ENCODE peak calls at places on chromosomes 12 and 14, in six cellular contexts. Y, J, N, A, F and L are unnamed samples.

GRCh38 chr12:59084758-59085383 is 164.6 kb upstream of the LRIG3 start:
- DNase-seq in A (no peak), Y (peak), F (no peak), N (no peak), J (peak), L (peak)

GRCh38 chr12:40829738-40830144 is 137.5 kb downstream of the CNTN1 start:
- DNase-seq in Y (peak), N (no peak), A (no peak), F (no peak), J (peak), L (no peak)

GRCh38 chr12:53696285-53696654 is 20.4 kb upstream of the ATP5MC2 start:
- DNase-seq in F (peak), A (no peak), J (peak), N (no peak), Y (peak), L (peak)

GRCh38 chr14:46574236-46574970 is 77.2 kb downstream of the RPL10L start:
- DNase-seq in N (no peak), F (no peak), Y (peak), J (peak), A (no peak), L (no peak)

GRCh38 chr12:9064815-9065606 is 50.7 kb downstream of the A2M start:
- DNase-seq in Y (peak), J (peak), F (peak), A (peak), N (peak), L (peak)

GRCh38 chr14:22812744-22813143 is 2.5 kb downstream of the SLC7A7 start:
- DNase-seq in F (no peak), A (peak), N (no peak), Y (no peak), J (no peak), L (no peak)

GRCh38 chr12:116559330-116560080 is at the start of gene MAP1LC3B2:
- DNase-seq in N (no peak), A (peak), Y (peak), F (peak), J (peak), L (no peak)

GRCh38 chr14:76919811-76920571 is 93.8 kb downstream of the LRRC74A start:
- DNase-seq in Y (peak), N (no peak), F (peak), A (no peak), J (peak), L (no peak)

GRCh38 chr12:13487326-13487725 is 290.8 kb downstream of the EMP1 start:
- DNase-seq in Y (no peak), J (no peak), A (no peak), F (no peak), N (no peak), L (no peak)

GRCh38 chr14:51006781-51007211 is 62.5 kb upstream of the PYGL start:
- DNase-seq in Y (peak), A (no peak), N (no peak), J (peak), F (peak), L (no peak)

GRCh38 chr12:47458273-47458672 is 247.6 kb downstream of the RPAP3 start:
- DNase-seq in J (peak), Y (no peak), F (peak), A (no peak), N (no peak), L (no peak)

GRCh38 chr14:103749452-103749851 is 33.8 kb downstream of the ZFYVE21 start:
- DNase-seq in J (no peak), A (no peak), N (no peak), Y (no peak), F (no peak), L (no peak)

GRCh38 chr14:103749860-103750259 is 34.2 kb downstream of the ZFYVE21 start:
- DNase-seq in N (no peak), A (no peak), Y (no peak), J (no peak), F (no peak), L (no peak)

GRCh38 chr14:103745424-103745823 is 29.8 kb downstream of the ZFYVE21 start:
- DNase-seq in Y (no peak), N (no peak), F (no peak), A (no peak), J (no peak), L (no peak)

GRCh38 chr14:103746706-103747105 is 31.1 kb downstream of the ZFYVE21 start:
- DNase-seq in N (no peak), F (no peak), Y (peak), A (no peak), J (peak), L (no peak)

DNA sequence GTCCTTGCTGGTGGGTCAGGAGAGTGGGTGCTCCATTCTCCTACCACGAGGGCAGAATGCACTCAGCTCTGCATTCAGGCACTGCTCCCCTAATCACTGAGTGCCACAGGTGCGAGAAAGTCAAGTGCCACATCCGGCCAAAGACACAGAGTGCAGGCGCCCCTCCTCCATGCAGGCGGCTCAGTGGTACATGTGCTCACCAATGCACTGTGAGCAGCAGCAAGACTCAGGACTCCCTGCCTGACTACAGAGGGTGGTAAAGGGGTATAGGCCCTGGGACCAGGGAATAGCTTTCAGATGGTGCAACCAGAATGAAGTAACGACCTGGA is 32.9 kb downstream of the ZFYVE21 start:
- DNase-seq in F (no peak), N (no peak), A (no peak), J (no peak), Y (no peak), L (no peak)
- TF ChIP-seq CTCF in F (no peak), N (no peak), A (no peak), J (no peak), Y (no peak), L (no peak)

DNA sequence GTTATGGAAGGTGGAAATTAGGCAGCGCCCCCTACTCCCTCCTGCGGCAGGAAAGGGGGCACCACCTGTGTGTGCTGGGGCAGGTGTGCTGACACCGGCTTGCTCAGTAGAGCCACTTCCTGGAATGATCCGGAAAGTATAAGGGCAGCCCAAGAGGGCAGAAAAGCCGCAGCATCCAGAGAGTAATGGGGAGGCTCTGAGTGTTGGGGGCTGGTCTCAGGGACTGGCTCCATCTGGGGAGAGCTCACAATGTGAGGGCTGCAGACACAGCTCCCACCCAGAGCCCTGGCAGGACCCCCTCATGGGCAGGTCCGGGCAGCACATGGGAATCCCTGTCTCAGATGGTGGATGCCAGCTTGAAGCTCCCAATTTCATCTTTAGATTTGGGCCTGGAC is 187.6 kb upstream of the C14orf180 start:
- DNase-seq in F (no peak), J (no peak), A (peak), Y (no peak), N (no peak), L (no peak)
- TF ChIP-seq CTCF in F (no peak), J (no peak), A (no peak), Y (no peak), N (no peak), L (no peak)

GRCh38 chr12:4210158-4210557 is 63.4 kb upstream of the CCND2 start:
- DNase-seq in A (no peak), Y (no peak), J (no peak), F (no peak), N (no peak), L (no peak)
- TF ChIP-seq CTCF in A (no peak), Y (no peak), J (no peak), F (no peak), N (no peak), L (no peak)

GRCh38 chr12:127711108-127711507 is 555.9 kb upstream of the TMEM132C start:
- DNase-seq in F (no peak), A (no peak), Y (no peak), J (no peak), N (no peak), L (no peak)
- TF ChIP-seq CTCF in F (no peak), A (no peak), Y (peak), J (peak), N (no peak), L (peak)

GRCh38 chr14:37903561-37904191 is 304.0 kb upstream of the SSTR1 start:
- DNase-seq in F (peak), A (no peak), N (no peak), Y (peak), J (peak), L (no peak)
- TF ChIP-seq CTCF in F (peak), A (peak), N (peak), Y (peak), J (peak), L (peak)

GRCh38 chr12:2682301-2683282 is 112.2 kb upstream of the FKBP4 start:
- DNase-seq in Y (peak), F (peak), A (no peak), N (no peak), J (peak), L (no peak)
- TF ChIP-seq CTCF in Y (peak), F (peak), A (peak), N (no peak), J (peak), L (peak)

DNA sequence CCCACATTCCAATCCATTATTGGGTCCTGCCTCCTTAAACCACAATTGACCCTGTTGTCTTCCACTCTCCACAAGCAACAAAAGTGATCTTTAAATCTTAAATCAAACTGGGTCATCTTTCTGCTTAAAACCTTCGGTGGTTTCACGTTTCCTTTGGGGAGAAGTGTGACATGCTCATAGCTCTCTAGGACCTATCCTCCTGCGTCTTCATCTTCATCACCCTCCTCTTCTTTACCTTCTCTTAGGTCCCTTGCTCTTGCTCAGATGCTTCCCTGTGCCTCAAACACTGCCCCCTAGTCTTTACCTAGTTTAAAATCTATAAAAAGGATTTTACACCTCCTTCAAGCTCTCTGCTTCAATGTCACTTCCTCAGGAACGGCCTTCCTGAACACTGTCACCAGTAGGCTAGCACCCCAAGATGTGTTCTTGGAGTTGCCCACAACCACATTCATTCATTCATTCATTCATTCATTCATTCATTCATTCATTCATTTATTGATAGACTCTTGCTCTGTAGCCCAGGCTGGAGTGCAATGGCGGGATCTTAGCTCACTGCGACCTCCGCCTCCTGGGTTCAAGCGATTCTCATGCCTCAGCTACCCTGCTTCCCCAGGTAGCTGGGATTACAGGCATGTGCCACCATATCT is 46.8 kb downstream of the GALNT4 start:
- DNase-seq in A (no peak), N (no peak), J (no peak), Y (no peak), F (no peak), L (no peak)
- TF ChIP-seq CTCF in A (no peak), N (no peak), J (no peak), Y (no peak), F (no peak), L (no peak)

DNA sequence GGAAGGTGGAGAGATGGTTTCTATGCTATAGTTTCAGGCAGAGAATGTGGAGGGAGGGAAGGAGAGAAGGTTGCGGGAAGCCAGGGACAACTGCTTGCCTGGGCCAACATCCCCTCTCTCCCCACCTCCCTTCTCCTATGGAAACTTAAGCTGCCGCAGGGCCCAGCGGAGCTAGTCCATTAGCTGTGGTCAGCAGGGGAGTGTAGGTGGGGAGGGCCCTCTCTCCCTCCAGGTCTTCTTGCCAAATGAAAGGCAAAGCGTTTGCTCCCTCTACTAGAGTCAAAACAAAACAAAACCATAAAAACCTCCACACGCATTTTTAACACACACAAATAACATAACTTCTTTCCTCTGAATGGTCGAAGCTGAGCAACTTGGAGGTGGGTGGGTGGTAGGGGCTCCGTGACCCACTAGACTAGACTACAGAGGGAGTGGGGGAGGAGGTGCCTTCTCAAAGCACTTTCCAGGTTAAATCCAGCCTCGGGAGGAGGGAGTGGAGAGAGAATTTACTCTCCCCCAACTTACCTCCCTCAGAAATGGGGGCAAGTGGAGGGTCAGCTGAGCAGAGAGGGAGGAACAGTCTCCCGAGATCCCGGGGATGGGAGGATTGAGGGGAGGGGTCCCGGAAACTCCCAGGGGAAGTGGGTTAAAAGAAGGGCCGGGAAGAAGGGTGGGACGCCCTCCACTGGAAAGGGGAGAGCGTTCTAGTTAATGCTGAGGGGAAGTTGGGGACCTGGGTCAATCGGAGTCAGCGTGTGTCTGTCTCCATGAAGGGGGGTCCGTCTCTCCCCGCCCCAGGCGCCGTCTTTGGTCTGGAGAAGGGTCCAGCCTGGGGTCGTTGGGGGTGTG is 4.6 kb upstream of the CACNB3 start:
- DNase-seq in J (peak), N (no peak), F (peak), Y (peak), A (no peak), L (no peak)
- TF ChIP-seq CTCF in J (peak), N (no peak), F (no peak), Y (peak), A (no peak), L (no peak)

GRCh38 chr14:101410126-101410525 is 151.2 kb upstream of the DIO3 start:
- DNase-seq in N (no peak), A (no peak), Y (no peak), J (no peak), F (no peak), L (no peak)
- TF ChIP-seq CTCF in N (no peak), A (no peak), Y (no peak), J (no peak), F (no peak), L (no peak)